ENCODE peak calls at places on chromosome 18, in five cellular contexts. J, Z, O, L and A are unnamed samples.
A peak's percentile ranks its signal among the peaks of the same experiment; 100 is the strongest.

GRCh38 chr18:58196164-58196563 is 152.1 kb downstream of the NEDD4L start:
- DNase-seq in J (no peak), Z (no peak), O (no peak), L (no peak), A (no peak)

GRCh38 chr18:79598046-79598884 is 81.3 kb upstream of the CTDP1 start:
- DNase-seq in J (no peak), Z (no peak), O (peak; percentile 53), L (no peak), A (no peak)

GRCh38 chr18:79533146-79533545 is 137.4 kb downstream of the NFATC1 start:
- DNase-seq in J (peak; percentile 12), Z (no peak), O (peak; percentile 50), L (no peak), A (no peak)

GRCh38 chr18:57737661-57738060 is 65.5 kb downstream of the ATP8B1 start:
- DNase-seq in J (peak; percentile 89), Z (peak; percentile 61), O (peak; percentile 90), L (no peak), A (no peak)

GRCh38 chr18:57802869-57803118 is 321 bp downstream of the ATP8B1 start:
- DNase-seq in J (no peak), Z (no peak), O (no peak), L (no peak), A (no peak)

GRCh38 chr18:42437646-42438045 is 482.6 kb downstream of the PIK3C3 start:
- DNase-seq in J (no peak), Z (no peak), O (no peak), L (no peak), A (no peak)

GRCh38 chr18:74836296-74837139 is 238.8 kb downstream of the ZNF407 start:
- DNase-seq in J (no peak), Z (no peak), O (no peak), L (no peak), A (peak; percentile 50)

GRCh38 chr18:58117685-58118403 is 73.8 kb downstream of the NEDD4L start:
- DNase-seq in J (peak; percentile 93), Z (no peak), O (peak; percentile 81), L (no peak), A (peak; percentile 46)

GRCh38 chr18:70535041-70535440 is 246.2 kb downstream of the SOCS6 start:
- DNase-seq in J (no peak), Z (no peak), O (no peak), L (no peak), A (no peak)

GRCh38 chr18:59560556-59560955 is 136.7 kb downstream of the CCBE1 start:
- DNase-seq in J (no peak), Z (no peak), O (no peak), L (no peak), A (no peak)

GRCh38 chr18:49446481-49446880 is 14.0 kb downstream of the DYM start:
- DNase-seq in J (no peak), Z (no peak), O (no peak), L (no peak), A (no peak)

GRCh38 chr18:21004721-21005120 is 106.9 kb downstream of the ROCK1 start:
- DNase-seq in J (no peak), Z (no peak), O (no peak), L (no peak), A (no peak)

GRCh38 chr18:48914581-48915251 is 36.0 kb downstream of the SMAD7 start:
- DNase-seq in J (no peak), Z (no peak), O (peak; percentile 59), L (no peak), A (no peak)

GRCh38 chr18:49630246-49630699 is 68.4 kb downstream of the LIPG start:
- DNase-seq in J (peak; percentile 49), Z (peak; percentile 81), O (no peak), L (no peak), A (no peak)

GRCh38 chr18:58300867-58301266 is 256.8 kb downstream of the NEDD4L start:
- DNase-seq in J (no peak), Z (no peak), O (no peak), L (no peak), A (no peak)

DNA sequence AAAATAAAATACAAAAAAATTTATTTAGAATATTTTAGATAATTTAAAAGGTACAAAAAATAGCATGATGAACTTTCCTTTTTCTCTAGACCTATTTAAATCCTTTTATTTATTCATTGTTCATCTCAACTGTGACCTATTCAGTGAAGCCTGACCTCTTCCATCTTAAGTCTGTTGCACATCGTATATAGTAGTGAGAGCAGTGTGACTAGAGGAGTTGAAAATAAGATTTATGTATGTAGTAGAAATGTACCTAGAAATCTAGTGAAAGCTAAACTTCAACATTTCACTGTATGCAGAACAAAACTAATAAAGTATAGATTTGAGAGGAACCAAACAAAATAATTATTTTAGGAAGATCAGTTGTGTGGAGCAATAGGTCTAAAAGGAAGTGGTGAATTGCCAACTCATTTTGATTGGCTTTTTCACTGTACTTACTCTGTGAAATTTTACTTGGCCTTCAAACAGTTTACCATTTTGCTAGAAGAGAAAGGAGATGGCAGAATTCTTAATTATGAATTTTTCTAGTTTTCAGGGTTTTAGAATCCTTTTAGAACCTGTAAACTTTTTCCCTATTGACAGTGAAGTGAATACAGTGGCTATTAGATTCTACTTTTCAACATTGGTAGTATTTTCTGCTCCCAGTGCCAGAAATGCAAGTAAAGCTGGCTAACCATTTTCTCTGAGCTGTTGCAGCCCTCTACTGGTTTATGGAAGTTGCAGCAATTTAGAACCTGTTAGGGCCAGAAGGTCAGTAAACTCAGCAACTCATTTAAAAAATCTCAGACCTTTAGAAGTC is 11.1 kb downstream of the ANKRD12 start:
- DNase-seq in J (peak; percentile 58), Z (peak; percentile 39), O (no peak), L (peak; percentile 6), A (peak; percentile 22)
- H3K4me3 ChIP-seq in J (no peak overlapping the region), Z (no peak overlapping the region), O (no peak overlapping the region), L (no peak overlapping the region), A (no peak overlapping the region)

GRCh38 chr18:51041677-51042076 is 11.7 kb downstream of the SMAD4 start:
- DNase-seq in J (no peak), Z (no peak), O (no peak), L (no peak), A (no peak)
- H3K4me1 ChIP-seq in J (peaks cover 73% of the 10 kb centered on the region), Z (peaks cover 81% of the 10 kb centered on the region), O (peaks cover 80% of the 10 kb centered on the region), L (no peaks in the 10 kb centered on the region), A (no peaks in the 10 kb centered on the region)

GRCh38 chr18:52582516-52582915 is 242.5 kb downstream of the DCC start:
- DNase-seq in J (no peak), Z (no peak), O (no peak), L (no peak), A (no peak)
- H3K4me3 ChIP-seq in J (no peak overlapping the region), Z (no peak overlapping the region), O (no peak overlapping the region), L (no peak overlapping the region), A (no peak overlapping the region)

GRCh38 chr18:76488190-76488589 is 6.9 kb downstream of the ZNF516 start:
- DNase-seq in J (no peak), Z (no peak), O (no peak), L (no peak), A (no peak)
- H3K4me1 ChIP-seq in J (peaks cover 11% of the 10 kb centered on the region), Z (peaks cover 46% of the 10 kb centered on the region), O (no peaks in the 10 kb centered on the region), L (peaks cover 5% of the 10 kb centered on the region), A (peaks cover 6% of the 10 kb centered on the region)

GRCh38 chr18:75880266-75880665 is 452.8 kb upstream of the SMIM21 start:
- DNase-seq in J (no peak), Z (no peak), O (no peak), L (no peak), A (no peak)

GRCh38 chr18:75875559-75875958 is 448.1 kb upstream of the SMIM21 start:
- DNase-seq in J (no peak), Z (no peak), O (no peak), L (no peak), A (no peak)

GRCh38 chr18:75869197-75869596 is 441.7 kb upstream of the SMIM21 start:
- DNase-seq in J (no peak), Z (no peak), O (no peak), L (no peak), A (no peak)

GRCh38 chr18:75879196-75879595 is 451.7 kb upstream of the SMIM21 start:
- DNase-seq in J (no peak), Z (no peak), O (no peak), L (no peak), A (no peak)

GRCh38 chr18:75874401-75875093 is 447.0 kb upstream of the SMIM21 start:
- DNase-seq in J (no peak), Z (no peak), O (no peak), L (no peak), A (no peak)
- H3K4me3 ChIP-seq in J (no peak overlapping the region), Z (no peak overlapping the region), O (no peak overlapping the region), L (no peak overlapping the region), A (no peak overlapping the region)

GRCh38 chr18:77068890-77069312 is 63.7 kb downstream of the MBP start:
- DNase-seq in J (no peak), Z (no peak), O (no peak), L (no peak), A (no peak)
- H3K4me1 ChIP-seq in J (peaks cover 74% of the 10 kb centered on the region), Z (peaks cover 51% of the 10 kb centered on the region), O (peaks cover 82% of the 10 kb centered on the region), L (peaks cover 6% of the 10 kb centered on the region), A (no peaks in the 10 kb centered on the region)

GRCh38 chr18:44464401-44465185 is 216.1 kb upstream of the SETBP1 start:
- DNase-seq in J (no peak), Z (no peak), O (no peak), L (no peak), A (no peak)

GRCh38 chr18:44467718-44468117 is 213.0 kb upstream of the SETBP1 start:
- DNase-seq in J (no peak), Z (no peak), O (no peak), L (no peak), A (no peak)

GRCh38 chr18:44466997-44467396 is 213.7 kb upstream of the SETBP1 start:
- DNase-seq in J (no peak), Z (no peak), O (no peak), L (no peak), A (no peak)

DNA sequence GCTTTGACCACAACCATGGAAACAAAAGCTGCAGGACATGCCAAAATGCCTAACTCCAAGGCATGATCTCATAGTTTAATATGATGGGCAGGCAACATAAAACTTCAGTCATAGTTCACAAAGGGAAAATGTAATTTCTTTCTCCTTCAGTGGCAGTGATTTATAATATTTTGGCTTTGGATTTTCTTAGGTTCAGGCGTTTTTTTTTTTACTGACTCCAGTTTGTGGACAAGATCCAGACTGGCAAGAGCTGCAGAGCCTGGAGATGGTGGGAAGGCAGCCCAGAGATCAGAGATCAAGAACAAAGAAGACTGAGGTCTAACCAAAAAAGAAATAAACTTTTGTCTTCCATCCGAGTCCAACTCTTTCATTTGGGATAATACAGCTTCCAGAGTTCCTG is 215.4 kb upstream of the SETBP1 start:
- DNase-seq in J (no peak), Z (no peak), O (no peak), L (no peak), A (no peak)
- H3K4me3 ChIP-seq in J (no peak overlapping the region), Z (no peak overlapping the region), O (no peak overlapping the region), L (no peak overlapping the region), A (no peak overlapping the region)